ENCODE peak calls at places on chromosome 20, in ten cellular contexts. L is hepatocyte; B is heart right ventricle; F is Calu3; N is foreskin fibroblast; Z is dorsolateral prefrontal cortex; Q is foreskin keratinocyte; O is cardiac fibroblast; H is mucosa of descending colon; C is activated CD8-positive, alpha-beta T cell treated with anti-CD3 and anti-CD28 coated beads for 36 hours. U is an unnamed sample.

GRCh38 chr20:20412750-20413149 is 44.8 kb downstream of the INSM1 start:
- DNase-seq in L (no peak), B (no peak), F (no peak), N (no peak), Z (no peak), Q (no peak), O (no peak), H (no peak), C (peak; percentile 31), U (no peak)

GRCh38 chr20:12110711-12111110 is 193.0 kb downstream of the BTBD3 start:
- DNase-seq in L (no peak), B (no peak), F (no peak), N (no peak), Z (no peak), Q (no peak), O (peak; percentile 20), H (no peak), C (no peak), U (no peak)

GRCh38 chr20:53328956-53329355 is 264.7 kb downstream of the ZNF217 start:
- DNase-seq in L (no peak), B (no peak), F (no peak), N (no peak), Z (no peak), Q (no peak), O (no peak), H (no peak), C (no peak), U (no peak)

GRCh38 chr20:25178563-25179438 is 16.7 kb upstream of the ENTPD6 start:
- DNase-seq in L (peak; percentile 62), B (no peak), F (peak; percentile 26), N (peak; percentile 92), Z (no peak), Q (peak; percentile 97), O (peak; percentile 89), H (no peak), C (peak; percentile 14), U (peak; percentile 64)

GRCh38 chr20:48238326-48238725 is 453.0 kb upstream of the SULF2 start:
- DNase-seq in L (no peak), B (no peak), F (no peak), N (peak; percentile 58), Z (no peak), Q (peak; percentile 45), O (peak; percentile 30), H (no peak), C (no peak), U (no peak)

GRCh38 chr20:10798811-10799210 is 125.0 kb upstream of the JAG1 start:
- DNase-seq in L (no peak), B (no peak), F (no peak), N (no peak), Z (no peak), Q (peak; percentile 90), O (peak; percentile 38), H (no peak), C (no peak), U (no peak)

GRCh38 chr20:38278763-38279162 is 18.2 kb upstream of the KIAA1755 start:
- DNase-seq in L (no peak), B (no peak), F (no peak), N (no peak), Z (no peak), Q (no peak), O (no peak), H (no peak), C (no peak), U (no peak)

GRCh38 chr20:728022-728944 is 40.0 kb downstream of the SLC52A3 start:
- DNase-seq in L (peak; percentile 83), B (peak; percentile 50), F (peak; percentile 80), N (peak; percentile 20), Z (peak; percentile 74), Q (no peak), O (peak; percentile 38), H (peak; percentile 40), C (peak; percentile 73), U (peak; percentile 81)

GRCh38 chr20:46111028-46111835 is 6.9 kb upstream of the CD40 start:
- DNase-seq in L (no peak), B (peak; percentile 42), F (no peak), N (no peak), Z (no peak), Q (no peak), O (no peak), H (no peak), C (peak; percentile 65), U (peak; percentile 54)

GRCh38 chr20:58549681-58550542 is 34.7 kb upstream of the APCDD1L start:
- DNase-seq in L (no peak), B (no peak), F (no peak), N (no peak), Z (no peak), Q (no peak), O (no peak), H (no peak), C (no peak), U (no peak)

DNA sequence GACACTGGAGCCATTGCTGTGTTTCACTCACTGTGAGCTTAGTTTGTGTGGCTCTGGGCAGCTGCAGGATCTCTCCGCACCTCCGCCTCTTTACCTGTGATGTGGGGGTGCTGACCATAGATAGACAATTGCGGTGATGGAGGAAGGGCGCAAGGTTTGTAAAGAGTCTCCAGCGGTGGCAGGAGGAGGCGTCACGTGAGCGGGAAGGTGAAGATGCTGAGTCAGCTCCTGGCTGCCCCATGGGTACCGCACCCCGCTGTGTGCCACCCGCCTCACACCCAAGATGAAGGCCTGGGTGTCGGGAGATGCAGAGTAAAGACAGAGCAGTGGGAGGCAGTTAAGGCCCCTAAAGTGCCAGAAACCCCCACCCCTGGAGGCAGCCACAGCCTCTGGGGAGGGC is 9.0 kb upstream of the KCNQ2 start:
- DNase-seq in L (no peak), B (no peak), F (no peak), N (no peak), Z (no peak), Q (no peak), O (no peak), H (no peak), C (no peak), U (no peak)
- TF ChIP-seq CTCF in L (no peak), B (no peak), F (no peak), N (no peak), Z (no peak), Q (no peak), O (no peak), H (no peak), C (no peak), U (no peak)

GRCh38 chr20:61796738-61797137 is 268.9 kb downstream of the TAF4 start:
- DNase-seq in L (no peak), B (no peak), F (no peak), N (no peak), Z (no peak), Q (no peak), O (no peak), H (no peak), C (no peak), U (no peak)

GRCh38 chr20:61797971-61798411 is 267.7 kb downstream of the TAF4 start:
- DNase-seq in L (no peak), B (no peak), F (no peak), N (no peak), Z (no peak), Q (no peak), O (no peak), H (no peak), C (no peak), U (no peak)

GRCh38 chr20:61798632-61799031 is 267.0 kb downstream of the TAF4 start:
- DNase-seq in L (no peak), B (no peak), F (no peak), N (no peak), Z (no peak), Q (no peak), O (no peak), H (no peak), C (no peak), U (no peak)

GRCh38 chr20:61795669-61796630 is 269.7 kb downstream of the TAF4 start:
- DNase-seq in L (no peak), B (no peak), F (no peak), N (no peak), Z (no peak), Q (no peak), O (no peak), H (no peak), C (no peak), U (no peak)

DNA sequence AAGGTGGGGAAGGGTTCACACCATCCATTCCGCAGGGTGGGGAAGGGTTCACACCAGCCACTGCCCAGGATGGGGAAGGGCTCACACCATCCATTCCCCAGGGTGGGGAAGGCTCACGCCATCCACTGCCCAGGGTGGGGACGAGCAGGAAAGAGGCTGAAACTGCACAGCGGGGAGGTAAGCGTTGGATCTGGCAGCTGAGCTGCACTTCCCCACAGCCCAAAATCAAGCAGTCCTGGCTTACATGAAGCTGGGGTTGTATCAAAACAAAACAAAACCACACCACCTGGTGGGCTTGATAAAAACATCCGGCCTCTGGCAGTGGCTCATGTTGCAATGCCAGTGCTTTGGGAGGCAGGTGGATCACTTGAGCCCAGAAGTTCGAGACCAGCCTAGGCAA is 268.5 kb downstream of the TAF4 start:
- DNase-seq in L (no peak), B (no peak), F (no peak), N (no peak), Z (no peak), Q (no peak), O (no peak), H (no peak), C (no peak), U (no peak)
- TF ChIP-seq CTCF in L (no peak), B (no peak), F (no peak), N (no peak), Z (no peak), Q (peak; percentile 23), O (no peak), H (no peak), C (no peak), U (no peak)

GRCh38 chr20:60857708-60858107 is 394.4 kb upstream of the CDH4 start:
- DNase-seq in L (no peak), B (no peak), F (no peak), N (peak; percentile 33), Z (no peak), Q (peak; percentile 8), O (no peak), H (no peak), C (no peak), U (no peak)

DNA sequence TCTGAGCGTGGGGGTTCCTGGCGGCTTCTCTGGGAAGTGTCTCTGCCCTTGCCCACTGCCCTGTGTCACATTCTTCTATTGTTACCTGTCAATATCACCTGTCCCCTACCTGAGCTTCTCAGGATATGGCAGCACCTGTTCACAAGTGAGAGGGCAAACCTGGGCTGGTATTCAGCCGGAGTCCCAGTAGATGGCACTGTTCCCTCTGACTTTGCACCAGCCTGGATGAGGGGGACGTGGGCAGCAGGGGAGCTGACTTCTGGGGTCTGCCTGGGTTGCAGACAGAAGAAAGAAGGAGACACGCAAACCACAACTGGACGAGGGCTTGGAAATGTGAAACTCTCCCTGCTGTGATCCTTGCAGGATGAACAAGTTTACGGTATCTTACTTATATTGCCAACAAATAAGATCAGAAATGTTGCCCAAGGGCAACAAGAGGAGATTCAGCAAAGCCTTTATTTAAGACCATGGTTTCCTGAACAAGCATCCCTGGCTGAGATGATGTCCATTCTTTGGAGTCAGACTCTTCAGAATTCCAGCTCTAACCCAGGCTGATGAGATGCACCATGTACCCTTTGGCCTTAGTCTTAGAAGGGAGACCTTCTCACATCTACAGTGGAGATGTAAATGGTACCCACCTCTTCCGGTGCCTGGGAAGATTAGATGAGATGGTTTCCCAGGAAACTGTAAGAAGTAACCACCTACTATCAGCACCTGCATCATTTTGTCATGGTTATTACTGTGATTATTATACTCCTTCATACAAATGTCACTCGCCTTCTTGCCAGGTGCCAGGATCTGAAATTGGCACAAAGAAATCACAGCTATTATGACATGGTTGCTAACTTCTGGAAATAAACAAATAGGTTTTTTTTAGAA is 400.0 kb upstream of the CDH4 start:
- DNase-seq in L (peak; percentile 51), B (no peak), F (no peak), N (no peak), Z (no peak), Q (peak; percentile 2), O (no peak), H (no peak), C (peak; percentile 20), U (no peak)
- TF ChIP-seq CTCF in L (peak; percentile 64), B (peak; percentile 31), F (no peak), N (peak; percentile 23), Z (peak; percentile 50), Q (peak; percentile 63), O (peak; percentile 17), H (no peak), C (peak; percentile 35), U (peak; percentile 26)

GRCh38 chr20:31956556-31957220 is 4.8 kb upstream of the PDRG1 start:
- DNase-seq in L (no peak), B (no peak), F (no peak), N (no peak), Z (no peak), Q (no peak), O (no peak), H (no peak), C (no peak), U (no peak)
- TF ChIP-seq CTCF in L (no peak), B (no peak), F (no peak), N (no peak), Z (no peak), Q (no peak), O (no peak), H (no peak), C (no peak), U (no peak)

U was measured in GM20000.